ENCODE peak calls at places on chromosome 22, in seven cellular contexts. One of them, this sample, is unnamed.

GRCh38 chr22:50671641-50672040 is 982 bp upstream of the SHANK3 start:
- DNase-seq in NCI-H1105 treated with DMSO at 0.1 percent for 48 hours: no peak
- DNase-seq in activated T-cell treated with anti-CD3 and anti-CD28 coated beads, Interleukin-2, amount 50 U/mL, for 72 hours: no peak
- DNase-seq in foreskin melanocyte: no peak
- DNase-seq in glutamatergic neuron: no peak
- DNase-seq in DMS 273 treated with DMSO at 0.1 percent for 48 hours: no peak
- DNase-seq in MCF 10A: no peak
- DNase-seq in this sample: no peak

GRCh38 chr22:25402501-25403283 is 161.8 kb upstream of the GRK3 start:
- DNase-seq in NCI-H1105 treated with DMSO at 0.1 percent for 48 hours: no peak
- DNase-seq in activated T-cell treated with anti-CD3 and anti-CD28 coated beads, Interleukin-2, amount 50 U/mL, for 72 hours: no peak
- DNase-seq in foreskin melanocyte: no peak
- DNase-seq in glutamatergic neuron: no peak
- DNase-seq in DMS 273 treated with DMSO at 0.1 percent for 48 hours: no peak
- DNase-seq in MCF 10A: peak
- DNase-seq in this sample: peak

GRCh38 chr22:35154937-35155387 is 89.0 kb downstream of the ISX start:
- DNase-seq in NCI-H1105 treated with DMSO at 0.1 percent for 48 hours: peak
- DNase-seq in activated T-cell treated with anti-CD3 and anti-CD28 coated beads, Interleukin-2, amount 50 U/mL, for 72 hours: peak
- DNase-seq in foreskin melanocyte: no peak
- DNase-seq in glutamatergic neuron: peak
- DNase-seq in DMS 273 treated with DMSO at 0.1 percent for 48 hours: peak
- DNase-seq in MCF 10A: peak
- DNase-seq in this sample: peak

GRCh38 chr22:37806409-37807338 is 1.1 kb upstream of the GCAT start:
- DNase-seq in NCI-H1105 treated with DMSO at 0.1 percent for 48 hours: no peak
- DNase-seq in activated T-cell treated with anti-CD3 and anti-CD28 coated beads, Interleukin-2, amount 50 U/mL, for 72 hours: no peak
- DNase-seq in foreskin melanocyte: peak
- DNase-seq in glutamatergic neuron: no peak
- DNase-seq in DMS 273 treated with DMSO at 0.1 percent for 48 hours: no peak
- DNase-seq in MCF 10A: no peak
- DNase-seq in this sample: no peak

GRCh38 chr22:49306632-49306975 is 521.1 kb downstream of the BRD1 start:
- DNase-seq in NCI-H1105 treated with DMSO at 0.1 percent for 48 hours: no peak
- DNase-seq in activated T-cell treated with anti-CD3 and anti-CD28 coated beads, Interleukin-2, amount 50 U/mL, for 72 hours: no peak
- DNase-seq in foreskin melanocyte: no peak
- DNase-seq in glutamatergic neuron: no peak
- DNase-seq in DMS 273 treated with DMSO at 0.1 percent for 48 hours: no peak
- DNase-seq in MCF 10A: no peak
- DNase-seq in this sample: no peak

GRCh38 chr22:39562839-39563489 is 7.6 kb upstream of the CACNA1I start:
- DNase-seq in NCI-H1105 treated with DMSO at 0.1 percent for 48 hours: no peak
- DNase-seq in activated T-cell treated with anti-CD3 and anti-CD28 coated beads, Interleukin-2, amount 50 U/mL, for 72 hours: no peak
- DNase-seq in foreskin melanocyte: no peak
- DNase-seq in glutamatergic neuron: no peak
- DNase-seq in DMS 273 treated with DMSO at 0.1 percent for 48 hours: no peak
- DNase-seq in MCF 10A: no peak
- DNase-seq in this sample: no peak

GRCh38 chr22:42863349-42863911 is 6.4 kb upstream of the ARFGAP3 start:
- DNase-seq in NCI-H1105 treated with DMSO at 0.1 percent for 48 hours: no peak
- DNase-seq in activated T-cell treated with anti-CD3 and anti-CD28 coated beads, Interleukin-2, amount 50 U/mL, for 72 hours: peak
- DNase-seq in foreskin melanocyte: peak
- DNase-seq in glutamatergic neuron: no peak
- DNase-seq in DMS 273 treated with DMSO at 0.1 percent for 48 hours: no peak
- DNase-seq in MCF 10A: peak
- DNase-seq in this sample: no peak

GRCh38 chr22:27572267-27572666 is 229.3 kb downstream of the MN1 start:
- DNase-seq in NCI-H1105 treated with DMSO at 0.1 percent for 48 hours: no peak
- DNase-seq in activated T-cell treated with anti-CD3 and anti-CD28 coated beads, Interleukin-2, amount 50 U/mL, for 72 hours: no peak
- DNase-seq in foreskin melanocyte: no peak
- DNase-seq in glutamatergic neuron: no peak
- DNase-seq in DMS 273 treated with DMSO at 0.1 percent for 48 hours: no peak
- DNase-seq in MCF 10A: no peak
- DNase-seq in this sample: no peak

GRCh38 chr22:40463017-40463631 is 92.7 kb downstream of the SGSM3 start:
- DNase-seq in NCI-H1105 treated with DMSO at 0.1 percent for 48 hours: no peak
- DNase-seq in activated T-cell treated with anti-CD3 and anti-CD28 coated beads, Interleukin-2, amount 50 U/mL, for 72 hours: peak
- DNase-seq in foreskin melanocyte: no peak
- DNase-seq in glutamatergic neuron: no peak
- DNase-seq in DMS 273 treated with DMSO at 0.1 percent for 48 hours: no peak
- DNase-seq in MCF 10A: no peak
- DNase-seq in this sample: peak

GRCh38 chr22:26887456-26887855 is 230.1 kb downstream of the MIAT start:
- DNase-seq in NCI-H1105 treated with DMSO at 0.1 percent for 48 hours: no peak
- DNase-seq in activated T-cell treated with anti-CD3 and anti-CD28 coated beads, Interleukin-2, amount 50 U/mL, for 72 hours: no peak
- DNase-seq in foreskin melanocyte: peak
- DNase-seq in glutamatergic neuron: no peak
- DNase-seq in DMS 273 treated with DMSO at 0.1 percent for 48 hours: no peak
- DNase-seq in MCF 10A: no peak
- DNase-seq in this sample: no peak

GRCh38 chr22:26502688-26503561 is 9.3 kb downstream of the TFIP11 start:
- DNase-seq in NCI-H1105 treated with DMSO at 0.1 percent for 48 hours: peak
- DNase-seq in activated T-cell treated with anti-CD3 and anti-CD28 coated beads, Interleukin-2, amount 50 U/mL, for 72 hours: peak
- DNase-seq in foreskin melanocyte: no peak
- DNase-seq in glutamatergic neuron: peak
- DNase-seq in DMS 273 treated with DMSO at 0.1 percent for 48 hours: no peak
- DNase-seq in MCF 10A: peak
- DNase-seq in this sample: peak

GRCh38 chr22:30392661-30393321 is 4.0 kb upstream of the SEC14L2 start:
- DNase-seq in NCI-H1105 treated with DMSO at 0.1 percent for 48 hours: no peak
- DNase-seq in activated T-cell treated with anti-CD3 and anti-CD28 coated beads, Interleukin-2, amount 50 U/mL, for 72 hours: no peak
- DNase-seq in foreskin melanocyte: no peak
- DNase-seq in glutamatergic neuron: no peak
- DNase-seq in DMS 273 treated with DMSO at 0.1 percent for 48 hours: no peak
- DNase-seq in MCF 10A: no peak
- DNase-seq in this sample: peak

GRCh38 chr22:43263645-43264514 is 76.9 kb upstream of the TTLL12 start:
- DNase-seq in NCI-H1105 treated with DMSO at 0.1 percent for 48 hours: peak
- DNase-seq in activated T-cell treated with anti-CD3 and anti-CD28 coated beads, Interleukin-2, amount 50 U/mL, for 72 hours: peak
- DNase-seq in foreskin melanocyte: peak
- DNase-seq in glutamatergic neuron: no peak
- DNase-seq in DMS 273 treated with DMSO at 0.1 percent for 48 hours: no peak
- DNase-seq in MCF 10A: peak
- DNase-seq in this sample: no peak

GRCh38 chr22:37196539-37197450 is 8.7 kb upstream of the C1QTNF6 start:
- DNase-seq in NCI-H1105 treated with DMSO at 0.1 percent for 48 hours: no peak
- DNase-seq in activated T-cell treated with anti-CD3 and anti-CD28 coated beads, Interleukin-2, amount 50 U/mL, for 72 hours: no peak
- DNase-seq in foreskin melanocyte: peak
- DNase-seq in glutamatergic neuron: peak
- DNase-seq in DMS 273 treated with DMSO at 0.1 percent for 48 hours: no peak
- DNase-seq in MCF 10A: peak
- DNase-seq in this sample: peak

GRCh38 chr22:20979940-20980453 is 2.1 kb upstream of the LZTR1 start:
- DNase-seq in NCI-H1105 treated with DMSO at 0.1 percent for 48 hours: no peak
- DNase-seq in activated T-cell treated with anti-CD3 and anti-CD28 coated beads, Interleukin-2, amount 50 U/mL, for 72 hours: no peak
- DNase-seq in foreskin melanocyte: no peak
- DNase-seq in glutamatergic neuron: no peak
- DNase-seq in DMS 273 treated with DMSO at 0.1 percent for 48 hours: no peak
- DNase-seq in MCF 10A: no peak
- DNase-seq in this sample: no peak

GRCh38 chr22:29031236-29031982 is 30.2 kb downstream of the C22orf31 start:
- DNase-seq in NCI-H1105 treated with DMSO at 0.1 percent for 48 hours: no peak
- DNase-seq in activated T-cell treated with anti-CD3 and anti-CD28 coated beads, Interleukin-2, amount 50 U/mL, for 72 hours: no peak
- DNase-seq in foreskin melanocyte: peak
- DNase-seq in glutamatergic neuron: no peak
- DNase-seq in DMS 273 treated with DMSO at 0.1 percent for 48 hours: no peak
- DNase-seq in MCF 10A: peak
- DNase-seq in this sample: peak

GRCh38 chr22:47767403-47767802 is 1005.0 kb downstream of the TBC1D22A start:
- DNase-seq in NCI-H1105 treated with DMSO at 0.1 percent for 48 hours: no peak
- DNase-seq in activated T-cell treated with anti-CD3 and anti-CD28 coated beads, Interleukin-2, amount 50 U/mL, for 72 hours: no peak
- DNase-seq in foreskin melanocyte: no peak
- DNase-seq in glutamatergic neuron: no peak
- DNase-seq in DMS 273 treated with DMSO at 0.1 percent for 48 hours: no peak
- DNase-seq in MCF 10A: no peak
- DNase-seq in this sample: no peak

GRCh38 chr22:19716041-19716828 is 1.9 kb downstream of the SEPTIN5 start:
- DNase-seq in NCI-H1105 treated with DMSO at 0.1 percent for 48 hours: no peak
- DNase-seq in activated T-cell treated with anti-CD3 and anti-CD28 coated beads, Interleukin-2, amount 50 U/mL, for 72 hours: no peak
- DNase-seq in foreskin melanocyte: no peak
- DNase-seq in glutamatergic neuron: peak
- DNase-seq in DMS 273 treated with DMSO at 0.1 percent for 48 hours: no peak
- DNase-seq in MCF 10A: no peak
- DNase-seq in this sample: no peak

GRCh38 chr22:37552560-37553163 is 7.6 kb upstream of the CDC42EP1 start:
- DNase-seq in NCI-H1105 treated with DMSO at 0.1 percent for 48 hours: no peak
- DNase-seq in activated T-cell treated with anti-CD3 and anti-CD28 coated beads, Interleukin-2, amount 50 U/mL, for 72 hours: no peak
- DNase-seq in foreskin melanocyte: no peak
- DNase-seq in glutamatergic neuron: peak
- DNase-seq in DMS 273 treated with DMSO at 0.1 percent for 48 hours: no peak
- DNase-seq in MCF 10A: peak
- DNase-seq in this sample: no peak

GRCh38 chr22:19629720-19630419 is 84.4 kb upstream of the SEPTIN5 start:
- DNase-seq in NCI-H1105 treated with DMSO at 0.1 percent for 48 hours: peak
- DNase-seq in activated T-cell treated with anti-CD3 and anti-CD28 coated beads, Interleukin-2, amount 50 U/mL, for 72 hours: peak
- DNase-seq in foreskin melanocyte: peak
- DNase-seq in glutamatergic neuron: peak
- DNase-seq in DMS 273 treated with DMSO at 0.1 percent for 48 hours: no peak
- DNase-seq in MCF 10A: peak
- DNase-seq in this sample: peak

GRCh38 chr22:49008682-49009235 is 818.9 kb downstream of the BRD1 start:
- DNase-seq in NCI-H1105 treated with DMSO at 0.1 percent for 48 hours: no peak
- DNase-seq in activated T-cell treated with anti-CD3 and anti-CD28 coated beads, Interleukin-2, amount 50 U/mL, for 72 hours: no peak
- DNase-seq in foreskin melanocyte: no peak
- DNase-seq in glutamatergic neuron: no peak
- DNase-seq in DMS 273 treated with DMSO at 0.1 percent for 48 hours: no peak
- DNase-seq in MCF 10A: no peak
- DNase-seq in this sample: no peak

GRCh38 chr22:41841085-41841712 is 8.3 kb downstream of the SREBF2 start:
- DNase-seq in NCI-H1105 treated with DMSO at 0.1 percent for 48 hours: no peak
- DNase-seq in activated T-cell treated with anti-CD3 and anti-CD28 coated beads, Interleukin-2, amount 50 U/mL, for 72 hours: no peak
- DNase-seq in foreskin melanocyte: no peak
- DNase-seq in glutamatergic neuron: no peak
- DNase-seq in DMS 273 treated with DMSO at 0.1 percent for 48 hours: no peak
- DNase-seq in MCF 10A: no peak
- DNase-seq in this sample: no peak

GRCh38 chr22:23183107-23183698 is 2.9 kb downstream of the BCR start:
- DNase-seq in NCI-H1105 treated with DMSO at 0.1 percent for 48 hours: peak
- DNase-seq in activated T-cell treated with anti-CD3 and anti-CD28 coated beads, Interleukin-2, amount 50 U/mL, for 72 hours: no peak
- DNase-seq in foreskin melanocyte: peak
- DNase-seq in glutamatergic neuron: peak
- DNase-seq in DMS 273 treated with DMSO at 0.1 percent for 48 hours: no peak
- DNase-seq in MCF 10A: peak
- DNase-seq in this sample: peak

GRCh38 chr22:25453058-25453457 is 111.4 kb upstream of the GRK3 start:
- DNase-seq in NCI-H1105 treated with DMSO at 0.1 percent for 48 hours: no peak
- DNase-seq in activated T-cell treated with anti-CD3 and anti-CD28 coated beads, Interleukin-2, amount 50 U/mL, for 72 hours: no peak
- DNase-seq in foreskin melanocyte: no peak
- DNase-seq in glutamatergic neuron: no peak
- DNase-seq in DMS 273 treated with DMSO at 0.1 percent for 48 hours: no peak
- DNase-seq in MCF 10A: no peak
- DNase-seq in this sample: no peak

This sample was measured in midbrain.